ENCODE peak calls at places on chromosomes 1 and 21, in seven cellular contexts. One of them, this sample, is unnamed. For H3K9me3, the result is how much of the 10 kb centered on the place peaks cover.

GRCh38 chr1:192544983-192545393 is 30.6 kb upstream of the RGS1 start:
- DNase-seq in A549: no peak
- DNase-seq in adrenal gland: no peak
- DNase-seq in tibial nerve: no peak
- DNase-seq in stomach: no peak
- DNase-seq in Peyer's patch: no peak
- DNase-seq in thyroid gland: no peak
- DNase-seq in this sample: no peak

GRCh38 chr1:55213885-55214213 is 1.3 kb downstream of the USP24 start:
- DNase-seq in Peyer's patch: no peak
- DNase-seq in thyroid gland: no peak
- DNase-seq in A549: no peak
- DNase-seq in stomach: no peak
- DNase-seq in adrenal gland: no peak
- DNase-seq in tibial nerve: no peak
- DNase-seq in this sample: no peak

GRCh38 chr1:230801441-230801840 is 54.3 kb downstream of the CAPN9 start:
- DNase-seq in adrenal gland: no peak
- DNase-seq in Peyer's patch: no peak
- DNase-seq in A549: no peak
- DNase-seq in stomach: no peak
- DNase-seq in thyroid gland: no peak
- DNase-seq in tibial nerve: no peak
- DNase-seq in this sample: no peak

GRCh38 chr1:8679411-8679800 is 138.0 kb downstream of the RERE start:
- DNase-seq in adrenal gland: no peak
- DNase-seq in Peyer's patch: no peak
- DNase-seq in stomach: no peak
- DNase-seq in A549: no peak
- DNase-seq in thyroid gland: no peak
- DNase-seq in tibial nerve: no peak
- DNase-seq in this sample: no peak

GRCh38 chr1:100643430-100644196 is 75.9 kb upstream of the VCAM1 start:
- DNase-seq in tibial nerve: no peak
- DNase-seq in Peyer's patch: no peak
- DNase-seq in stomach: no peak
- DNase-seq in thyroid gland: no peak
- DNase-seq in adrenal gland: no peak
- DNase-seq in A549: peak
- DNase-seq in this sample: no peak

GRCh38 chr21:18369115-18369514 is 34.5 kb downstream of the TMPRSS15 start:
- DNase-seq in thyroid gland: no peak
- DNase-seq in A549: peak
- DNase-seq in adrenal gland: no peak
- DNase-seq in stomach: no peak
- DNase-seq in Peyer's patch: no peak
- DNase-seq in tibial nerve: no peak
- DNase-seq in this sample: no peak

GRCh38 chr21:19228241-19228640 is 824.7 kb upstream of the TMPRSS15 start:
- DNase-seq in adrenal gland: no peak
- DNase-seq in A549: no peak
- DNase-seq in stomach: no peak
- DNase-seq in Peyer's patch: no peak
- DNase-seq in thyroid gland: no peak
- DNase-seq in tibial nerve: no peak
- DNase-seq in this sample: no peak

GRCh38 chr1:66446261-66447001 is 87.5 kb upstream of the SGIP1 start:
- DNase-seq in adrenal gland: peak
- DNase-seq in thyroid gland: peak
- DNase-seq in tibial nerve: no peak
- DNase-seq in stomach: no peak
- DNase-seq in Peyer's patch: no peak
- DNase-seq in A549: peak
- DNase-seq in this sample: no peak

GRCh38 chr1:46277658-46278373 is 25.6 kb downstream of the LRRC41 start:
- DNase-seq in thyroid gland: peak
- DNase-seq in stomach: no peak
- DNase-seq in adrenal gland: no peak
- DNase-seq in tibial nerve: no peak
- DNase-seq in A549: no peak
- DNase-seq in Peyer's patch: no peak
- DNase-seq in this sample: no peak

GRCh38 chr1:23718482-23718881 is 24.8 kb upstream of the ELOA start:
- DNase-seq in A549: peak
- DNase-seq in Peyer's patch: no peak
- DNase-seq in thyroid gland: peak
- DNase-seq in stomach: no peak
- DNase-seq in adrenal gland: no peak
- DNase-seq in tibial nerve: no peak
- DNase-seq in this sample: no peak

GRCh38 chr1:68294354-68295066 is 62.2 kb upstream of the WLS start:
- DNase-seq in tibial nerve: no peak
- DNase-seq in Peyer's patch: no peak
- DNase-seq in adrenal gland: no peak
- DNase-seq in A549: no peak
- DNase-seq in thyroid gland: no peak
- DNase-seq in stomach: no peak
- DNase-seq in this sample: no peak

DNA sequence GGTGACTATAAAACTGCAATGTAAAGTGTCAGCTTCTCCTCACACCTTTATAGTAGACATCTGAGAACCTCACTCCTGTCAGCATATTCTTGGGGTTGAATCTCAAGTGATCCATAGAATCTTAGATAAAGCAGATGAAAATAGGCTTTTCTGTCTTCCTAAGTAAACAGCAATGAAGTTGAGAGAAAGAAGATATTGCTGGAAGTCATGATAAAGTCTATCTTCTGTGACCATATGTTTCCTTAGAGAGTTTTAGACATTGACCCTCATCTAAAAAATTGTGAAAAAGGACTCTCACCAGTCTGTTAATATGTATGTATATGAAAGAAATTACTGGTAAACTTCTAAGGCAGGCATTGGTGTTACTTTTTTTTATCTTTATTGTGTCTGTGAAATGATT is 66.8 kb downstream of the LIPI start:
- DNase-seq in stomach: no peak
- DNase-seq in adrenal gland: no peak
- DNase-seq in tibial nerve: no peak
- DNase-seq in thyroid gland: no peak
- DNase-seq in A549: no peak
- DNase-seq in Peyer's patch: no peak
- DNase-seq in this sample: no peak
- H3K9me3 ChIP-seq in stomach: under half
- H3K9me3 ChIP-seq in adrenal gland: under half
- H3K9me3 ChIP-seq in tibial nerve: under half
- H3K9me3 ChIP-seq in thyroid gland: under half
- H3K9me3 ChIP-seq in A549: under half
- H3K9me3 ChIP-seq in Peyer's patch: under half
- H3K9me3 ChIP-seq in this sample: under half

GRCh38 chr1:1296070-1297061 is 11.4 kb downstream of the ACAP3 start:
- DNase-seq in adrenal gland: no peak
- DNase-seq in stomach: no peak
- DNase-seq in thyroid gland: no peak
- DNase-seq in Peyer's patch: no peak
- DNase-seq in tibial nerve: no peak
- DNase-seq in A549: no peak
- DNase-seq in this sample: no peak
- TF ChIP-seq POLR2A in adrenal gland: no peak
- TF ChIP-seq POLR2A in stomach: no peak
- TF ChIP-seq POLR2A in thyroid gland: no peak
- TF ChIP-seq POLR2A in Peyer's patch: no peak
- TF ChIP-seq POLR2A in tibial nerve: no peak
- TF ChIP-seq POLR2A in A549: no peak
- TF ChIP-seq POLR2A in this sample: no peak

GRCh38 chr21:38883142-38883541 is 77.4 kb downstream of the ETS2 start:
- DNase-seq in A549: no peak
- DNase-seq in Peyer's patch: no peak
- DNase-seq in adrenal gland: no peak
- DNase-seq in tibial nerve: no peak
- DNase-seq in stomach: no peak
- DNase-seq in thyroid gland: no peak
- DNase-seq in this sample: no peak
- H3K9me3 ChIP-seq in A549: under half
- H3K9me3 ChIP-seq in Peyer's patch: under half
- H3K9me3 ChIP-seq in adrenal gland: under half
- H3K9me3 ChIP-seq in tibial nerve: under half
- H3K9me3 ChIP-seq in stomach: under half
- H3K9me3 ChIP-seq in thyroid gland: under half
- H3K9me3 ChIP-seq in this sample: under half

DNA sequence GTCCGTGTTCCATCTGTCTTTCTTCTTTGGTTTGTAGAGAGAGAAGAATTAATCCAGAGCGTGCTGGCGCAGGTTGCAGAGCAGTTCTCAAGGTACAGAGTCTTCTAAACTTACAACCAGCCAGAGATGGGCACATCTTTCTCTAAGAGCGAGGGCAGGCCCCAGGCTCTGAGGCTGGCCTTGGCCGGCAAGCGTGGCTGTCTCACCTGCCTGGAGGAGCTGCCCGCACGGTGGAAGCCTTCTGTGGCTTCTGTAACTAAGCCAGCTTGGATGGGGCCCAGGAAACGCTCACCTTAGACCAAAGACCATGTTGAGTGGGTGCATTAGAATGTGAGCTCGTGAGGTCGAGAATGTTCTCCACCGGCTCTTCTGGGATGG is 78.6 kb downstream of the PDE9A start:
- DNase-seq in thyroid gland: no peak
- DNase-seq in stomach: no peak
- DNase-seq in adrenal gland: no peak
- DNase-seq in A549: no peak
- DNase-seq in Peyer's patch: no peak
- DNase-seq in tibial nerve: no peak
- DNase-seq in this sample: no peak
- TF ChIP-seq POLR2A in thyroid gland: no peak
- TF ChIP-seq POLR2A in stomach: no peak
- TF ChIP-seq POLR2A in adrenal gland: no peak
- TF ChIP-seq POLR2A in A549: no peak
- TF ChIP-seq POLR2A in Peyer's patch: no peak
- TF ChIP-seq POLR2A in tibial nerve: no peak
- TF ChIP-seq POLR2A in this sample: no peak

GRCh38 chr1:245409341-245410195 is 254.8 kb downstream of the KIF26B start:
- DNase-seq in tibial nerve: no peak
- DNase-seq in A549: no peak
- DNase-seq in stomach: no peak
- DNase-seq in thyroid gland: no peak
- DNase-seq in Peyer's patch: peak
- DNase-seq in adrenal gland: peak
- DNase-seq in this sample: no peak
- H3K9me3 ChIP-seq in tibial nerve: under half
- H3K9me3 ChIP-seq in A549: under half
- H3K9me3 ChIP-seq in stomach: under half
- H3K9me3 ChIP-seq in thyroid gland: under half
- H3K9me3 ChIP-seq in Peyer's patch: under half
- H3K9me3 ChIP-seq in adrenal gland: under half
- H3K9me3 ChIP-seq in this sample: under half

This sample was measured in gastrocnemius medialis.